ENCODE peak calls at places on chromosomes 16 and 17, in four cellular contexts. M is GM12878, O is stomach, R is A549. A is an unnamed sample.

GRCh38 chr17:70271200-70271599 is 101.9 kb downstream of the KCNJ2 start:
- DNase-seq in O (no peak), M (no peak), R (no peak), A (no peak)

GRCh38 chr16:24499193-24499814 is 40.1 kb upstream of the RBBP6 start:
- DNase-seq in O (no peak), M (no peak), R (peak; percentile 57), A (no peak)

GRCh38 chr16:67155305-67156145 is 4.2 kb downstream of the TRADD start:
- DNase-seq in R (peak; percentile 72), O (peak; percentile 83), M (no peak), A (peak; percentile 58)

GRCh38 chr17:7218774-7219173 is 862 bp downstream of the DLG4 start:
- DNase-seq in O (no peak), M (no peak), R (no peak), A (no peak)

GRCh38 chr17:19304209-19304608 is 58.3 kb downstream of the B9D1 start:
- DNase-seq in O (peak; percentile 53), R (peak; percentile 31), M (no peak), A (peak; percentile 45)

GRCh38 chr17:8300629-8301242 is 5.5 kb upstream of the SLC25A35 start:
- DNase-seq in O (peak; percentile 57), R (peak; percentile 87), M (peak; percentile 31), A (peak; percentile 29)

GRCh38 chr17:7323731-7324437 is 5.3 kb downstream of the NEURL4 start:
- DNase-seq in M (no peak), R (peak; percentile 53), O (peak; percentile 67), A (no peak)

GRCh38 chr17:58330544-58330996 is 2.0 kb upstream of the TSPOAP1 start:
- DNase-seq in O (no peak), R (no peak), M (no peak), A (no peak)

GRCh38 chr17:63800783-63801182 is 26.4 kb upstream of the PSMC5 start:
- DNase-seq in R (no peak), M (no peak), O (no peak), A (no peak)

GRCh38 chr17:75552847-75553552 is 27.5 kb downstream of the LLGL2 start:
- DNase-seq in R (peak; percentile 36), M (no peak), O (no peak), A (no peak)

GRCh38 chr16:70737377-70738082 is 51.7 kb upstream of the MTSS2 start:
- DNase-seq in O (peak; percentile 55), M (peak; percentile 81), R (no peak), A (peak; percentile 64)

GRCh38 chr17:75697651-75698291 is 23.5 kb upstream of the ITGB4 start:
- DNase-seq in M (no peak), O (peak; percentile 65), R (no peak), A (peak; percentile 66)

GRCh38 chr16:31700200-31700529 is 172.5 kb downstream of the AHSP start:
- DNase-seq in R (no peak), O (no peak), M (no peak), A (no peak)

GRCh38 chr17:62981933-62982332 is 15.9 kb downstream of the TANC2 start:
- DNase-seq in R (peak; percentile 27), M (no peak), O (no peak), A (no peak)

GRCh38 chr16:10992797-10993196 is 48.4 kb downstream of the CLEC16A start:
- DNase-seq in R (peak; percentile 36), M (no peak), O (peak; percentile 43), A (no peak)

GRCh38 chr17:43888548-43888947 is 18.8 kb downstream of the MPP2 start:
- DNase-seq in O (no peak), M (no peak), R (no peak), A (no peak)

GRCh38 chr17:81120149-81120484 is 45.2 kb upstream of the PVALEF start:
- DNase-seq in R (no peak), M (no peak), O (no peak), A (no peak)

GRCh38 chr17:47297661-47298400 is 25.9 kb upstream of the EFCAB13 start:
- DNase-seq in O (no peak), R (no peak), M (no peak), A (no peak)

GRCh38 chr17:83203073-83203471 is 123.7 kb downstream of the METRNL start:
- DNase-seq in M (no peak), R (no peak), O (peak; percentile 37), A (peak; percentile 65)

GRCh38 chr16:19524356-19524865 is 669 bp downstream of the CCP110 start:
- DNase-seq in M (no peak), O (no peak), R (no peak), A (no peak)

GRCh38 chr16:81652798-81653505 is 126.1 kb upstream of the PLCG2 start:
- DNase-seq in R (no peak), M (no peak), O (no peak), A (no peak)

GRCh38 chr16:85945424-85945751 is 46.4 kb downstream of the IRF8 start:
- DNase-seq in M (no peak), O (no peak), R (no peak), A (no peak)

GRCh38 chr17:58331815-58332719 is 3.5 kb upstream of the TSPOAP1 start:
- DNase-seq in M (peak; percentile 92), O (peak; percentile 74), R (no peak), A (peak; percentile 43)

GRCh38 chr17:77706938-77707337 is 251.6 kb upstream of the TNRC6C start:
- DNase-seq in R (no peak), O (no peak), M (no peak), A (no peak)

GRCh38 chr16:12669908-12670307 is 133.8 kb downstream of the CPPED1 start:
- DNase-seq in R (no peak), O (no peak), M (no peak), A (no peak)

GRCh38 chr17:16820161-16820877 is 130.3 kb downstream of the CCDC144A start:
- DNase-seq in M (no peak), O (no peak), R (no peak), A (peak; percentile 26)

GRCh38 chr17:16818821-16819683 is 129.0 kb downstream of the CCDC144A start:
- DNase-seq in R (no peak), O (no peak), M (no peak), A (no peak)

GRCh38 chr17:16814439-16814838 is 124.4 kb downstream of the CCDC144A start:
- DNase-seq in M (no peak), O (no peak), R (no peak), A (no peak)

GRCh38 chr17:16818340-16818739 is 128.3 kb downstream of the CCDC144A start:
- DNase-seq in M (no peak), O (no peak), R (no peak), A (no peak)

DNA sequence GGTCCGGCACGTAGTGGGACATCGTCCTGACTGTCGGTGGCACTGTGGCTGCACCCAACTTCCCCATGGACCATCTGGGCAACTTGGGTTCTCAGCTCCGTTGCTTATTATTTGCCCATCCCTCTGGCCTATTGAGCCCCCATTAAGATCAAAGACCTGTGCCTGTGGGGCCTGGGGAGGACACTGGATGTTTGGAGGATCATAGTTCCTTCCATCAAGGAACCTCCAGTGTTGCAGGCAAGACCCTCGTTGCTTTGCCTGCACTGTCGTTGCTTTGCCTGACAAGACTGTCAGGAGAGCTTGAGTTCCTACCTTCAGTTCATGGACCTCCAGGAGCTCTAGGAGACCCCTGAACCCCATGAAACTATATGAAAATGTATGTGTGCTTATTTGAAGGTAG is 127.2 kb downstream of the CCDC144A start:
- DNase-seq in R (no peak), M (no peak), O (no peak), A (no peak)
- TF ChIP-seq EP300 in R (no peak), M (no peak), O (no peak), A (no peak)

DNA sequence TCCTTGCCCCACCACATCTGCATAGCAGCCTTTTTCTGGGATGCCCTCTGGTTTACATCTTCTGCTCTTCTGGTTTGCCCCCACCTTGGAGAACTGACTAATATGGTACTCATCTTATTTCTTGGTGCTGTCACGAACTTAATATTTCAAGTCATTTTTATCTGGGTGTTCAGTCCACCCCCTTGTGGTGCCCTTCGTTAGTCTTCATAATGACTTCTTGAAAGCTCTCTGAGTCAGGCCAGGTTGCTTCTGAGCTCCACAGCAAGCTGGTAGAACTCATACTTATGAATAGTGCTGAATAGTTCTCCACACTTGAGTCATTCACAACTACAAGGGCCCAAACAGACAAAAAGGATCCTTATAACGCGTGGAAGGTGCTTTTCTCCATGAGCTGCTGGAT is 35.8 kb upstream of the TEKT3 start:
- DNase-seq in M (no peak), O (no peak), R (no peak), A (no peak)
- TF ChIP-seq CTCF in M (no peak), O (no peak), R (no peak), A (peak; percentile 15)

DNA sequence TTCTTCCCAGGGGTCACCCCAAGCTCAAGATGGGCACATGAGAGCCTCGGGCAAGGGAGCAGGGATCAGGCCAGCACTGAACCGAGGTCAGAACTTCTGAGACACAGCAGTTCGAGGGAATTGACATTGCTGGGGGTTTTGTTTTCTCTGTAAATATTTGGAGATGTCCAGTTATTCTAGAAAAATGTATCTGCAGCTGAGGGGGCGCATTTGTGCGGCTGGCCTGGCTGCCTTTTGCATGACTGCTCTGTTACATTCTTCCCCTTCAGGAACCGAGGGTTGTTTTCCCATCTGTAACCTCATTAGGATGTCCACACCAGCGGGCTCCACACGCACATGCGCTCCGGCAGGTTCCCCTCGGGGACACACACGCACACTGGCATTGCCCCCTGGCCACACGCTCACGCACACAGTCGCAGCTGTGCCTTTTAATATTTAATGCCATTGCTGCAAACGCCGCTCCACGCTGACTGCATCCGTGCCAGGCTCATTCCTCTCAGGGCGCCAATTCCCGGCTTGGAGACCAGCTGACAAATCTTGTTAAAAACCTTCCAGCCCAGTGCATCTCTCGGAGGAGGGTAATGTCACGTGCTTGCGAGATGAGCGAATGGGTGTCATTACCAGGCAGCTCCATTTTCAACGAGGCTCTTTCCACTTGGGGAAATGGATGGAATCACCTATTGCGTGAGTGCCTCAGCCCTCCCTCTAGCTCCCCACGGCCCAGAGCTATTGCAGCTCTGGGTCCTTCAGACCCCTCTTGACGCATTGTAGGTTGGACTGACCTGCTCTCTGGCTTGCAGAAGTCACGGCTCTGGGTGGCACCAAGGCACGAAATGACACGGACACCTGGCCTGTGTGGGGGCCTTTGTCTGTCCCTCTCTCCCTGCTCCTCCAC is 13.2 kb downstream of the CCR7 start:
- DNase-seq in M (no peak), R (peak; percentile 99), O (peak; percentile 29), A (peak; percentile 73)
- TF ChIP-seq POLR2A in M (peak; percentile 82), R (no peak), O (no peak), A (no peak)

GRCh38 chr16:84795338-84796053 is 24.3 kb upstream of the CRISPLD2 start:
- DNase-seq in R (no peak), O (peak; percentile 43), M (no peak), A (peak; percentile 83)
- TF ChIP-seq EP300 in R (no peak), O (peak; percentile 94), M (no peak), A (peak; percentile 94)

GRCh38 chr16:68227850-68228553 is 7.9 kb downstream of the ESRP2 start:
- DNase-seq in O (peak; percentile 78), M (no peak), R (no peak), A (no peak)
- TF ChIP-seq CTCF in O (no peak), M (no peak), R (no peak), A (no peak)

GRCh38 chr16:15650019-15650697 is at the start of gene NDE1:
- DNase-seq in O (peak; percentile 94), M (no peak), R (peak; percentile 87), A (peak; percentile 87)
- TF ChIP-seq POLR2A in O (no peak), M (peak; percentile 84), R (peak; percentile 32), A (peak; percentile 62)

A was measured in tibial nerve.